ENCODE peak calls at places on chromosomes 13 and 19, in ten cellular contexts. Q is LHCN-M2; U is activated T-cell treated with anti-CD3 and anti-CD28 coated beads, Interleukin-2, amount 50 U/mL, for 72 hours; A is brain pericyte; L is transverse colon; S is pancreas; B is HS-5; I is GM20000; N is heart left ventricle; X is activated naive CD4-positive, alpha-beta T cell. E is an unnamed sample.

GRCh38 chr13:42992585-42993122 is 613 bp upstream of the EPSTI1 start:
- DNase-seq in Q (no peak), U (peak), A (no peak), L (no peak), S (no peak), B (no peak), I (peak), N (no peak), X (no peak), E (no peak)

GRCh38 chr19:17346109-17346671 is 8.8 kb downstream of the GTPBP3 start:
- DNase-seq in Q (peak), U (peak), A (no peak), L (peak), S (peak), B (no peak), I (peak), N (peak), X (peak), E (no peak)

GRCh38 chr13:29785978-29786377 is 64.4 kb downstream of the UBL3 start:
- DNase-seq in Q (no peak), U (no peak), A (no peak), L (no peak), S (no peak), B (no peak), I (no peak), N (no peak), X (no peak), E (no peak)

GRCh38 chr19:49624967-49625910 is 14.7 kb downstream of the RRAS start:
- DNase-seq in Q (no peak), U (no peak), A (no peak), L (no peak), S (no peak), B (no peak), I (no peak), N (no peak), X (no peak), E (no peak)

GRCh38 chr19:21698215-21698614 is 69.2 kb downstream of the ZNF100 start:
- DNase-seq in Q (peak), U (no peak), A (no peak), L (no peak), S (no peak), B (no peak), I (no peak), N (no peak), X (no peak), E (peak)

GRCh38 chr19:17658666-17659065 is 29.5 kb downstream of the UNC13A start:
- DNase-seq in Q (no peak), U (no peak), A (no peak), L (no peak), S (no peak), B (no peak), I (no peak), N (no peak), X (no peak), E (no peak)

GRCh38 chr13:113933901-113934300 is 40.0 kb downstream of the C13orf46 start:
- DNase-seq in Q (no peak), U (no peak), A (no peak), L (peak), S (no peak), B (no peak), I (no peak), N (peak), X (no peak), E (no peak)

GRCh38 chr19:12052571-12053169 is at the start of gene ZNF878:
- DNase-seq in Q (peak), U (peak), A (peak), L (peak), S (peak), B (peak), I (peak), N (peak), X (no peak), E (peak)

GRCh38 chr13:106369091-106369490 is 166.4 kb downstream of the EFNB2 start:
- DNase-seq in Q (no peak), U (no peak), A (no peak), L (no peak), S (no peak), B (no peak), I (no peak), N (no peak), X (no peak), E (no peak)

GRCh38 chr19:47330466-47330869 is 1.5 kb upstream of the C5AR2 start:
- DNase-seq in Q (no peak), U (no peak), A (peak), L (no peak), S (no peak), B (no peak), I (no peak), N (no peak), X (no peak), E (no peak)

GRCh38 chr19:43778651-43779050 is 2.1 kb downstream of the KCNN4 start:
- DNase-seq in Q (no peak), U (no peak), A (no peak), L (no peak), S (no peak), B (no peak), I (peak), N (no peak), X (no peak), E (no peak)

GRCh38 chr13:75220238-75220542 is 261.8 kb downstream of the TBC1D4 start:
- DNase-seq in Q (no peak), U (no peak), A (no peak), L (no peak), S (no peak), B (no peak), I (no peak), N (no peak), X (no peak), E (no peak)

GRCh38 chr19:42090687-42091086 is 14.7 kb downstream of the ZNF574 start:
- DNase-seq in Q (no peak), U (no peak), A (no peak), L (peak), S (no peak), B (no peak), I (peak), N (no peak), X (no peak), E (no peak)

GRCh38 chr13:114177245-114178010 is 1.6 kb upstream of the CFAP97D2 start:
- DNase-seq in Q (peak), U (no peak), A (no peak), L (no peak), S (no peak), B (no peak), I (no peak), N (no peak), X (no peak), E (no peak)

GRCh38 chr13:75149781-75150180 is 332.2 kb downstream of the TBC1D4 start:
- DNase-seq in Q (no peak), U (no peak), A (no peak), L (no peak), S (no peak), B (no peak), I (no peak), N (no peak), X (no peak), E (no peak)

GRCh38 chr19:54391589-54392061 is 23.6 kb upstream of the TTYH1 start:
- DNase-seq in Q (no peak), U (no peak), A (no peak), L (no peak), S (no peak), B (no peak), I (no peak), N (no peak), X (no peak), E (no peak)

GRCh38 chr19:45474191-45474940 is 6.6 kb downstream of the FOSB start:
- DNase-seq in Q (no peak), U (no peak), A (no peak), L (no peak), S (peak), B (no peak), I (no peak), N (no peak), X (peak), E (no peak)

GRCh38 chr13:45728759-45729158 is 26.6 kb downstream of the CBY2 start:
- DNase-seq in Q (peak), U (no peak), A (no peak), L (no peak), S (no peak), B (no peak), I (peak), N (no peak), X (no peak), E (no peak)

GRCh38 chr13:33195693-33196464 is 89.7 kb downstream of the STARD13 start:
- DNase-seq in Q (no peak), U (no peak), A (no peak), L (no peak), S (no peak), B (no peak), I (no peak), N (no peak), X (no peak), E (no peak)

GRCh38 chr13:45807520-45808099 is 43.9 kb downstream of the SIAH3 start:
- DNase-seq in Q (peak), U (peak), A (no peak), L (no peak), S (no peak), B (peak), I (peak), N (peak), X (no peak), E (peak)

GRCh38 chr19:5954293-5954692 is 23.6 kb downstream of the RANBP3 start:
- DNase-seq in Q (no peak), U (no peak), A (no peak), L (no peak), S (no peak), B (no peak), I (no peak), N (no peak), X (no peak), E (no peak)

GRCh38 chr19:2761876-2762782 is 20.9 kb downstream of the SGTA start:
- DNase-seq in Q (no peak), U (no peak), A (no peak), L (no peak), S (no peak), B (no peak), I (no peak), N (no peak), X (no peak), E (no peak)

GRCh38 chr13:33775339-33776108 is 42.4 kb upstream of the RFC3 start:
- DNase-seq in Q (no peak), U (no peak), A (no peak), L (no peak), S (no peak), B (no peak), I (no peak), N (no peak), X (no peak), E (no peak)

GRCh38 chr13:48066310-48066989 is 28.5 kb downstream of the MED4 start:
- DNase-seq in Q (peak), U (peak), A (no peak), L (no peak), S (no peak), B (no peak), I (no peak), N (no peak), X (no peak), E (no peak)

GRCh38 chr13:78420814-78421213 is 182.5 kb downstream of the POU4F1 start:
- DNase-seq in Q (no peak), U (no peak), A (no peak), L (no peak), S (no peak), B (no peak), I (peak), N (peak), X (no peak), E (no peak)

GRCh38 chr13:99895428-99895998 is 76.1 kb downstream of the ZIC5 start:
- DNase-seq in Q (no peak), U (peak), A (no peak), L (no peak), S (no peak), B (no peak), I (peak), N (no peak), X (no peak), E (no peak)

GRCh38 chr13:37869756-37870488 is at the start of gene TRPC4:
- DNase-seq in Q (peak), U (no peak), A (peak), L (peak), S (peak), B (no peak), I (no peak), N (peak), X (no peak), E (no peak)

GRCh38 chr13:53781941-53782340 is 753.3 kb downstream of the OLFM4 start:
- DNase-seq in Q (no peak), U (no peak), A (no peak), L (no peak), S (no peak), B (no peak), I (no peak), N (no peak), X (no peak), E (no peak)

GRCh38 chr19:10299545-10300458 is 9.8 kb downstream of the ZGLP1 start:
- DNase-seq in Q (no peak), U (no peak), A (no peak), L (no peak), S (peak), B (no peak), I (no peak), N (no peak), X (no peak), E (no peak)

GRCh38 chr19:58059003-58059671 is at the start of gene ZNF135:
- DNase-seq in Q (peak), U (peak), A (peak), L (peak), S (peak), B (no peak), I (no peak), N (peak), X (peak), E (peak)

GRCh38 chr13:27101289-27101688 is 70.3 kb downstream of the USP12 start:
- DNase-seq in Q (no peak), U (no peak), A (no peak), L (no peak), S (no peak), B (no peak), I (no peak), N (no peak), X (no peak), E (no peak)

GRCh38 chr19:32916969-32917611 is 47.5 kb upstream of the SLC7A9 start:
- DNase-seq in Q (no peak), U (no peak), A (no peak), L (no peak), S (no peak), B (no peak), I (no peak), N (no peak), X (no peak), E (no peak)